ENCODE peak calls at places on chromosomes 4 and X, in eight cellular contexts. One of them, this sample, is unnamed.

GRCh38 chr4:20883231-20883630 is 183.0 kb downstream of the PACRGL start:
- DNase-seq in PC-3: no peak
- DNase-seq in tibial nerve: no peak
- DNase-seq in thoracic aorta: no peak
- DNase-seq in fibroblast of villous mesenchyme: no peak
- DNase-seq in NB4: no peak
- DNase-seq in breast epithelium: no peak
- DNase-seq in cardiac muscle cell: no peak
- DNase-seq in this sample: no peak

GRCh38 chr4:124737619-124738018 is 25.1 kb upstream of the ANKRD50 start:
- DNase-seq in tibial nerve: no peak
- DNase-seq in breast epithelium: no peak
- DNase-seq in thoracic aorta: no peak
- DNase-seq in fibroblast of villous mesenchyme: no peak
- DNase-seq in cardiac muscle cell: no peak
- DNase-seq in NB4: no peak
- DNase-seq in PC-3: peak
- DNase-seq in this sample: no peak

GRCh38 chr4:123597586-123597985 is 201.0 kb downstream of the SPRY1 start:
- DNase-seq in NB4: no peak
- DNase-seq in thoracic aorta: no peak
- DNase-seq in PC-3: peak
- DNase-seq in breast epithelium: no peak
- DNase-seq in tibial nerve: no peak
- DNase-seq in cardiac muscle cell: peak
- DNase-seq in fibroblast of villous mesenchyme: peak
- DNase-seq in this sample: peak

GRCh38 chr4:189302719-189303118 is 638.0 kb upstream of the FRG1 start:
- DNase-seq in PC-3: no peak
- DNase-seq in breast epithelium: no peak
- DNase-seq in NB4: no peak
- DNase-seq in tibial nerve: no peak
- DNase-seq in cardiac muscle cell: no peak
- DNase-seq in fibroblast of villous mesenchyme: no peak
- DNase-seq in thoracic aorta: no peak
- DNase-seq in this sample: no peak

GRCh38 chr4:80498725-80499124 is 163.2 kb downstream of the CFAP299 start:
- DNase-seq in PC-3: no peak
- DNase-seq in tibial nerve: no peak
- DNase-seq in fibroblast of villous mesenchyme: no peak
- DNase-seq in NB4: no peak
- DNase-seq in cardiac muscle cell: no peak
- DNase-seq in thoracic aorta: no peak
- DNase-seq in breast epithelium: no peak
- DNase-seq in this sample: no peak

GRCh38 chr4:70713453-70714026 is 8.2 kb upstream of the RUFY3 start:
- DNase-seq in tibial nerve: no peak
- DNase-seq in NB4: peak
- DNase-seq in breast epithelium: no peak
- DNase-seq in cardiac muscle cell: no peak
- DNase-seq in fibroblast of villous mesenchyme: no peak
- DNase-seq in thoracic aorta: no peak
- DNase-seq in PC-3: no peak
- DNase-seq in this sample: no peak

GRCh38 chr4:121376541-121376940 is 4.3 kb downstream of the QRFPR start:
- DNase-seq in tibial nerve: no peak
- DNase-seq in fibroblast of villous mesenchyme: no peak
- DNase-seq in PC-3: no peak
- DNase-seq in NB4: no peak
- DNase-seq in thoracic aorta: no peak
- DNase-seq in breast epithelium: no peak
- DNase-seq in cardiac muscle cell: no peak
- DNase-seq in this sample: no peak

GRCh38 chr4:114941522-114941921 is 171.9 kb downstream of the NDST4 start:
- DNase-seq in NB4: no peak
- DNase-seq in PC-3: no peak
- DNase-seq in thoracic aorta: no peak
- DNase-seq in breast epithelium: no peak
- DNase-seq in tibial nerve: no peak
- DNase-seq in fibroblast of villous mesenchyme: no peak
- DNase-seq in cardiac muscle cell: no peak
- DNase-seq in this sample: no peak

GRCh38 chrX:129961180-129962083 is 21.0 kb upstream of the BCORL1 start:
- DNase-seq in breast epithelium: peak
- DNase-seq in tibial nerve: no peak
- DNase-seq in cardiac muscle cell: no peak
- DNase-seq in NB4: peak
- DNase-seq in PC-3: peak
- DNase-seq in fibroblast of villous mesenchyme: no peak
- DNase-seq in thoracic aorta: no peak
- DNase-seq in this sample: no peak
- H3K4me3 ChIP-seq in breast epithelium: no peak
- H3K4me3 ChIP-seq in tibial nerve: peak
- H3K4me3 ChIP-seq in cardiac muscle cell: peak
- H3K4me3 ChIP-seq in NB4: peak
- H3K4me3 ChIP-seq in PC-3: peak
- H3K4me3 ChIP-seq in fibroblast of villous mesenchyme: no peak
- H3K4me3 ChIP-seq in thoracic aorta: peak
- H3K4me3 ChIP-seq in this sample: no peak

GRCh38 chrX:102659790-102660757 is 8.8 kb downstream of the GPRASP1 start:
- DNase-seq in PC-3: no peak
- DNase-seq in tibial nerve: peak
- DNase-seq in NB4: peak
- DNase-seq in fibroblast of villous mesenchyme: peak
- DNase-seq in thoracic aorta: peak
- DNase-seq in cardiac muscle cell: peak
- DNase-seq in breast epithelium: peak
- DNase-seq in this sample: no peak
- H3K4me3 ChIP-seq in PC-3: no peak
- H3K4me3 ChIP-seq in tibial nerve: peak
- H3K4me3 ChIP-seq in NB4: no peak
- H3K4me3 ChIP-seq in fibroblast of villous mesenchyme: peak
- H3K4me3 ChIP-seq in thoracic aorta: peak
- H3K4me3 ChIP-seq in cardiac muscle cell: peak
- H3K4me3 ChIP-seq in breast epithelium: peak
- H3K4me3 ChIP-seq in this sample: peak

GRCh38 chr4:138112389-138112788 is 129.8 kb downstream of the SLC7A11 start:
- DNase-seq in thoracic aorta: no peak
- DNase-seq in PC-3: no peak
- DNase-seq in fibroblast of villous mesenchyme: no peak
- DNase-seq in NB4: no peak
- DNase-seq in tibial nerve: no peak
- DNase-seq in breast epithelium: no peak
- DNase-seq in cardiac muscle cell: no peak
- DNase-seq in this sample: no peak
- H3K4me3 ChIP-seq in thoracic aorta: no peak
- H3K4me3 ChIP-seq in PC-3: no peak
- H3K4me3 ChIP-seq in fibroblast of villous mesenchyme: no peak
- H3K4me3 ChIP-seq in NB4: no peak
- H3K4me3 ChIP-seq in tibial nerve: no peak
- H3K4me3 ChIP-seq in breast epithelium: no peak
- H3K4me3 ChIP-seq in cardiac muscle cell: no peak
- H3K4me3 ChIP-seq in this sample: no peak

GRCh38 chr4:55406545-55406944 is 10.8 kb downstream of the TMEM165 start:
- DNase-seq in fibroblast of villous mesenchyme: no peak
- DNase-seq in tibial nerve: no peak
- DNase-seq in PC-3: no peak
- DNase-seq in NB4: no peak
- DNase-seq in breast epithelium: no peak
- DNase-seq in cardiac muscle cell: no peak
- DNase-seq in thoracic aorta: no peak
- DNase-seq in this sample: no peak
- H3K4me3 ChIP-seq in fibroblast of villous mesenchyme: no peak
- H3K4me3 ChIP-seq in tibial nerve: no peak
- H3K4me3 ChIP-seq in PC-3: no peak
- H3K4me3 ChIP-seq in NB4: no peak
- H3K4me3 ChIP-seq in breast epithelium: no peak
- H3K4me3 ChIP-seq in cardiac muscle cell: no peak
- H3K4me3 ChIP-seq in thoracic aorta: no peak
- H3K4me3 ChIP-seq in this sample: no peak

GRCh38 chr4:7911044-7911578 is 28.6 kb downstream of the AFAP1 start:
- DNase-seq in fibroblast of villous mesenchyme: peak
- DNase-seq in thoracic aorta: peak
- DNase-seq in breast epithelium: no peak
- DNase-seq in tibial nerve: no peak
- DNase-seq in NB4: no peak
- DNase-seq in cardiac muscle cell: peak
- DNase-seq in PC-3: no peak
- DNase-seq in this sample: peak
- H3K4me3 ChIP-seq in fibroblast of villous mesenchyme: peak
- H3K4me3 ChIP-seq in thoracic aorta: peak
- H3K4me3 ChIP-seq in breast epithelium: no peak
- H3K4me3 ChIP-seq in tibial nerve: peak
- H3K4me3 ChIP-seq in NB4: no peak
- H3K4me3 ChIP-seq in cardiac muscle cell: no peak
- H3K4me3 ChIP-seq in PC-3: no peak
- H3K4me3 ChIP-seq in this sample: peak